ENCODE peak calls at places on chromosomes 2 and 18, in four cellular contexts. T is K562, E is HepG2, N is GM12878. C is an unnamed sample.

GRCh38 chr2:197131558-197131855 is 179.1 kb downstream of the ANKRD44 start:
- DNase-seq in T (no peak), E (no peak), N (no peak), C (no peak)

GRCh38 chr2:18518116-18519111 is 42.0 kb downstream of the RDH14 start:
- DNase-seq in T (no peak), E (peak; percentile 10), N (no peak), C (no peak)

GRCh38 chr2:164363646-164364045 is 257.6 kb downstream of the GRB14 start:
- DNase-seq in T (no peak), E (no peak), N (no peak), C (no peak)

GRCh38 chr2:174350018-174350417 is 15.3 kb downstream of the SP9 start:
- DNase-seq in T (no peak), E (no peak), N (no peak), C (no peak)

GRCh38 chr2:40401896-40402295 is 50.0 kb downstream of the SLC8A1 start:
- DNase-seq in T (no peak), E (no peak), N (no peak), C (no peak)

GRCh38 chr2:85132834-85133637 is at the start of gene TCF7L1:
- DNase-seq in T (peak; percentile 89), E (peak; percentile 35), N (no peak), C (peak; percentile 90)

GRCh38 chr2:196607073-196607472 is 32.4 kb upstream of the CCDC150 start:
- DNase-seq in T (no peak), E (no peak), N (no peak), C (no peak)

GRCh38 chr2:128304715-128305554 is 13.7 kb downstream of the HS6ST1 start:
- DNase-seq in T (no peak), E (peak; percentile 76), N (no peak), C (peak; percentile 55)

GRCh38 chr2:10400568-10400977 is 47.6 kb downstream of the ODC1 start:
- DNase-seq in T (no peak), E (no peak), N (peak; percentile 50), C (no peak)

GRCh38 chr18:26487437-26487836 is 60.9 kb downstream of the KCTD1 start:
- DNase-seq in T (no peak), E (peak; percentile 63), N (peak; percentile 23), C (no peak)

GRCh38 chr2:183575481-183575880 is 451.2 kb downstream of the NUP35 start:
- DNase-seq in T (no peak), E (no peak), N (no peak), C (no peak)

GRCh38 chr2:60806988-60807681 is 51.1 kb downstream of the PAPOLG start:
- DNase-seq in T (peak; percentile 70), E (no peak), N (peak; percentile 75), C (peak; percentile 28)

GRCh38 chr2:170022692-170023091 is 155.3 kb upstream of the MYO3B start:
- DNase-seq in T (no peak), E (no peak), N (no peak), C (no peak)

GRCh38 chr18:61824733-61825363 is 68.0 kb downstream of the RNF152 start:
- DNase-seq in T (no peak), E (no peak), N (no peak), C (no peak)

GRCh38 chr2:1936411-1936980 is 192.2 kb upstream of the PXDN start:
- DNase-seq in T (no peak), E (no peak), N (no peak), C (no peak)

GRCh38 chr2:137435176-137435575 is 529.1 kb upstream of the HNMT start:
- DNase-seq in T (no peak), E (no peak), N (no peak), C (no peak)

GRCh38 chr2:216012133-216012829 is 1.1 kb downstream of the MREG start:
- DNase-seq in T (no peak), E (peak; percentile 86), N (no peak), C (peak; percentile 34)

GRCh38 chr2:22894761-22895160 is 490.2 kb upstream of the KLHL29 start:
- DNase-seq in T (no peak), E (no peak), N (no peak), C (no peak)

GRCh38 chr2:39008663-39009062 is 112.2 kb downstream of the SOS1 start:
- DNase-seq in T (no peak), E (no peak), N (no peak), C (no peak)

GRCh38 chr2:202261531-202261930 is 4.0 kb upstream of the NOP58 start:
- DNase-seq in T (no peak), E (no peak), N (no peak), C (no peak)

GRCh38 chr2:219179601-219180465 is 1.8 kb downstream of the RETREG2 start:
- DNase-seq in T (no peak), E (no peak), N (no peak), C (no peak)

GRCh38 chr2:48668992-48669391 is 51.3 kb downstream of the GTF2A1L start:
- DNase-seq in T (no peak), E (no peak), N (no peak), C (no peak)

GRCh38 chr2:131036269-131036668 is 57.0 kb downstream of the FAM168B start:
- DNase-seq in T (no peak), E (no peak), N (no peak), C (no peak)

GRCh38 chr2:238108423-238109201 is 8.5 kb downstream of the ESPNL start:
- DNase-seq in T (no peak), E (no peak), N (peak; percentile 43), C (no peak)

GRCh38 chr2:215839816-215840215 is 173.5 kb downstream of the MREG start:
- DNase-seq in T (no peak), E (no peak), N (no peak), C (no peak)

GRCh38 chr2:105812180-105813044 is 67.7 kb downstream of the NCK2 start:
- DNase-seq in T (no peak), E (peak; percentile 60), N (no peak), C (no peak)

GRCh38 chr2:153870308-153870707 is 1.4 kb upstream of the GALNT13 start:
- DNase-seq in T (no peak), E (peak; percentile 45), N (no peak), C (peak; percentile 26)

GRCh38 chr2:220310326-220310936 is 683.0 kb downstream of the SLC4A3 start:
- DNase-seq in T (no peak), E (no peak), N (no peak), C (no peak)

DNA sequence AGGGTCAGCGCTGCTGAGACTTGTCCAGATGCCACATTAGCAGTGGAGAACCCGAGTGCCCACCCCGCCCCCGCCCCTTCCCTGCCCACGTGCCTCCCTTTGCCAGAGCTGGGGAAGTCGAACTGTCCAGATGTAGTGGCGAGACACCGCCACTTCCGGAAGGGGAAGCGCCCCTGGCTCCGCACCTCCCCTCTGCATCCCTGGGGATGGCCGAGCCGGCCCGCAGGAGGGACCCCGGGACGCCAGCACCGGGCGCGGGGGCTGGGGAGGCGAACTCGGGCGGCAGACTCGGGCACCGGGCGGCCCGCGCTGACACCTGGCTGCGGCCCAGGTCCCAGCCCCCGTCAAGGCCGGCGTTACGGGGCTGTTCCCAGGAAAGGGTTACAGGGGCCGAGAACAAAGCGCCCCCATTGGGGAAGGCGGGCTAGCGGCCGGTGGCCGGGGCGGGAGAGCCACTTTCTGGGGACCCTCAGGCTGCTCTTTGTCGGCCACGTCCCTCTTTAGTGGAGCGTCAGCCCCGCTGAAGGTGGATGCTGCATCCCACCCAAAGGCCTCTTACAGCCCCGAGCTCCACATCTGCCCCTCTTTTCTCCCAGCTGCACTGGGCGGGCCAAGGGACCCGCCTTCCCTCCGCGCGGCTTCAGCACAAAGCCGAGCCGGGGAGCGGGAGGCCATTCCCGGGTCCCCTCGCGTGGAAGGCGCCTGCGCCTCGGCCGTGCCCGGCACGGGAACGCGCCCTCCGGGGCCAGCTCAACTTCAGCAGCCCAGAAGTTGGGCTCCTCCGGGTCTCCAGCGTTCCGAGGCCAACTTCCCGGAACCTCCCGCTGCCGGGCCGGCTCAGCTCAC is 1.4 kb downstream of the SDC1 start:
- DNase-seq in T (peak; percentile 47), E (peak; percentile 61), N (no peak), C (peak; percentile 49)
- TF ChIP-seq SP1 in T (no peak), E (no peak), N (no peak), C (no peak)

GRCh38 chr2:241770185-241770935 is 6.3 kb upstream of the GAL3ST2 start:
- DNase-seq in T (no peak), E (peak; percentile 96), N (no peak), C (no peak)

GRCh38 chr2:241767464-241768250 is 9.0 kb upstream of the GAL3ST2 start:
- DNase-seq in T (no peak), E (no peak), N (no peak), C (no peak)

GRCh38 chr2:241769819-241770184 is 6.8 kb upstream of the GAL3ST2 start:
- DNase-seq in T (no peak), E (no peak), N (no peak), C (no peak)

GRCh38 chr2:241768251-241768711 is 8.3 kb upstream of the GAL3ST2 start:
- DNase-seq in T (no peak), E (no peak), N (no peak), C (no peak)

DNA sequence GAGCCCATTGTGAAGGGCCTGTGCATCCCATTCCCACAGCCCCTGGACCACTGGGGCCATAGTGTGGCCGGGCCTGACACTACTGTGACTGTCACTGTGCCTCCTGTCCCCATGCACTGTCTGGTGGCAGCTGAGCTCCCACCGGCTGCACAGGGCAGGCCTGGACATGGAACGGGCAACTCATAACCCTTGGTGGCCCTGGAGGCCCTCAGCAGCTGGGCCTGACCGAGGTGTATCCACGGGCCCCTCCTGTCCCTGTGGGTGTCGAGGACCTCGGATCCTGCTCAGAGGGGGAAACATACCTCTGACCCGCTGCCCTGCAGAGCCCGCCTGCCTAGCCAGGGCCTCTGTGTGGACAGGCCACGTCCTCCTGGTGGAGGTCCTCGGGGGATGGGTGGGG is 7.8 kb upstream of the GAL3ST2 start:
- DNase-seq in T (no peak), E (no peak), N (no peak), C (no peak)
- TF ChIP-seq TARDBP in T (no peak), E (no peak), N (no peak), C (no peak)

DNA sequence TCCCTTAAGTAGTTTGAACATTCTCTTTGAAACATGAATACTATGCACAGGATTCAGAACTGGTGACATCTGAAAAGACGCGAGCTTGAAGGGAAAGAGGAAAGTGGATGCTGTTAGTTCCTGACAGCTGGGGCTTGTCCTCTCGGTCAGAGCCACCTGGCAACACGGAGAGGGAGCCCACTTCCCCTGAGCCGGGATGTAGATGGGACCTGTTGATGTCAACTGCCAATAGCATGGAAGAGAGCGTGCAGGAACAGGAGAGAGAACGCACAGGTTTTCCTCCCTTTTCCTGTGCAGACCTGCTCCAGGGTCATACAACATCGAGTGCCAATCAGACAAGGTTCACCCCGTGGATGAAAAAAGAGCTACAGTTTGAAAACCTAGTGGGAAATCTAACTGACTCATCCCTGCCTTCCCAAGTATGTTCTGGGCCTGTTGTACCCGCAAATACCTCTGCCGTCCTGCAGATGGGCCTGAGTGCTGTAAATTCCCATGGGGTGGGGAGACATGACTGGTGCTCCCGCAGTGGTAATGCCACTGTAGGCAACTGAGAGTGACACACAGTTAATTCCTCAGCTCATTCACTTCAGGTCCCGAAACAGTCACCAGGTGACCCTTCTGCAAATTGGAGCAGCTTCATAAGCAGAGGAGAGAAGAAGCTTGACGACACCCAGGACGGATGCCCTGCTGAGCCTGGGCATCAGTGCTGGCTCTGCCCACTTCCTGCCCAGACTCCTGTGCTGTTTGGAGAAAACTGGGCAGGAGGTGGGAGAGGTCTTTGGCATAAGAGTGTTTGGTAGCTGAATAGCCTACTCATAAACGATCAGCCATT is 13.9 kb upstream of the MBP start:
- DNase-seq in T (no peak), E (no peak), N (no peak), C (no peak)
- TF ChIP-seq SP1 in T (no peak), E (no peak), N (no peak), C (no peak)

DNA sequence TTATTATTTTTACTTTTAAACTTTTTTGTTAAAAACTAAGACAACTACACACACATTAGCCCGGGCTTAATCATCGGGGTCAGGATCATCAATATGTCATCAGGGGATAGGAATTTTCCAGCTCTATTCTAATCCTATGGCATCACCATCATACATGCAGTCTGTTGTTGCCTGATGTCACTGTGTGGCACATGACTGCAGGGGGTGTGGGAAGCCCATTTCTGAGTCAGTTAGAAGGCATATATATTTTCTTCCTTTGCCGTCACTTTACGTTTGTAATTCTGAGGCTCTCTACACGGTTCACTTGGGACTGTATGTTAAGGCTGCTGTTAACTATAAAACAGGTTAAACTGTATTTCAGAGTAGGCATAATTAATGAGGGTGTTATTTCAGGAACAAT is 144.4 kb upstream of the ITGA6 start:
- DNase-seq in T (no peak), E (no peak), N (no peak), C (no peak)
- TF ChIP-seq TARDBP in T (no peak), E (no peak), N (no peak), C (no peak)